ENCODE peak calls at places on chromosome 15, in eight cellular contexts. X is kidney, B is HepG2, J is ACHN, M is HFFc6, L is SW480, R is fibroblast of mammary gland, N is HS-27A. S is an unnamed sample.

GRCh38 chr15:100249096-100249815 is 92.5 kb downstream of the ADAMTS17 start:
- DNase-seq in L (no peak), B (no peak), R (no peak), N (no peak), J (no peak), X (no peak), M (no peak), S (no peak)

GRCh38 chr15:63218114-63218808 is 28.9 kb downstream of the RAB8B start:
- DNase-seq in L (no peak), R (peak), X (no peak), N (no peak), M (peak), J (no peak), B (peak), S (no peak)

GRCh38 chr15:100835626-100836025 is 44.0 kb upstream of the ALDH1A3 start:
- DNase-seq in N (no peak), J (no peak), B (no peak), X (no peak), L (no peak), M (no peak), R (peak), S (no peak)

GRCh38 chr15:47506543-47507090 is 210.7 kb upstream of the SEMA6D start:
- DNase-seq in B (no peak), X (no peak), L (no peak), M (no peak), J (no peak), R (no peak), N (no peak), S (no peak)

GRCh38 chr15:45346381-45346780 is 32.0 kb downstream of the GATM start:
- DNase-seq in R (no peak), M (no peak), N (no peak), B (peak), X (no peak), J (no peak), L (no peak), S (no peak)

GRCh38 chr15:63514533-63514943 is 10.1 kb downstream of the USP3 start:
- DNase-seq in R (peak), B (peak), X (no peak), N (no peak), J (no peak), M (peak), L (peak), S (no peak)

GRCh38 chr15:75753145-75753544 is 40.5 kb upstream of the CSPG4 start:
- DNase-seq in R (no peak), L (no peak), M (no peak), N (no peak), X (peak), B (no peak), J (no peak), S (no peak)

GRCh38 chr15:27623560-27624305 is 475.4 kb downstream of the OCA2 start:
- DNase-seq in J (no peak), X (no peak), B (no peak), M (no peak), N (no peak), R (no peak), L (no peak), S (peak)

GRCh38 chr15:89971592-89971997 is 29.5 kb upstream of the ZNF710 start:
- DNase-seq in B (peak), L (peak), J (peak), X (no peak), N (peak), R (peak), M (peak), S (peak)

GRCh38 chr15:53918180-53919079 is 59.8 kb upstream of the UNC13C start:
- DNase-seq in B (peak), N (no peak), J (no peak), X (no peak), L (no peak), R (no peak), M (no peak), S (no peak)

GRCh38 chr15:75648156-75649000 is 666 bp downstream of the SNX33 start:
- DNase-seq in B (peak), X (peak), L (no peak), J (no peak), N (no peak), M (peak), R (no peak), S (no peak)

GRCh38 chr15:28786521-28786920 is 61.9 kb downstream of the GOLGA6L7 start:
- DNase-seq in N (no peak), M (no peak), X (no peak), R (peak), L (no peak), J (no peak), B (no peak), S (no peak)

GRCh38 chr15:97652041-97652440 is 308.5 kb upstream of the ARRDC4 start:
- DNase-seq in R (no peak), J (no peak), X (no peak), L (peak), B (no peak), N (no peak), M (no peak), S (no peak)

S was measured in NAMALWA.